ENCODE peak calls at places on chromosomes 13 and 19, in five cellular contexts. A is tibial artery; B is effector memory CD4-positive, alpha-beta T cell; Y is AG04450; L is NCI-H510A treated with DMSO at 0.1 percent for 48 hours. E is an unnamed sample.

GRCh38 chr13:104954210-104954609 is 1581.3 kb downstream of the EFNB2 start:
- DNase-seq in A (no peak), Y (no peak), B (no peak), L (no peak), E (no peak)

GRCh38 chr19:17504030-17504429 is 7.4 kb upstream of the PGLS start:
- DNase-seq in B (no peak), A (no peak), Y (no peak), L (no peak), E (no peak)

GRCh38 chr19:6564393-6564792 is 26.6 kb downstream of the CD70 start:
- DNase-seq in B (no peak), L (no peak), Y (no peak), A (no peak), E (no peak)

GRCh38 chr13:22736084-22736767 is 444.6 kb upstream of the SGCG start:
- DNase-seq in L (no peak), Y (no peak), B (no peak), A (no peak), E (no peak)

GRCh38 chr13:48532473-48533206 is at the start of gene RCBTB2:
- DNase-seq in B (peak), L (peak), Y (peak), A (peak), E (peak)

GRCh38 chr13:29702912-29703351 is 107.4 kb upstream of the SLC7A1 start:
- DNase-seq in L (no peak), A (peak), B (no peak), Y (peak), E (peak)

GRCh38 chr19:53980553-53981407 is 10.7 kb upstream of the CACNG6 start:
- DNase-seq in B (no peak), L (no peak), A (no peak), Y (no peak), E (peak)

GRCh38 chr13:24654741-24655140 is 25.5 kb upstream of the ATP12A start:
- DNase-seq in Y (no peak), A (no peak), B (no peak), L (no peak), E (no peak)

GRCh38 chr19:21835810-21836444 is at the start of gene ZNF43:
- DNase-seq in A (peak), Y (peak), B (peak), L (peak), E (peak)

GRCh38 chr19:54464624-54465266 is 1.2 kb upstream of the LENG9 start:
- DNase-seq in L (peak), Y (no peak), B (peak), A (peak), E (peak)

GRCh38 chr13:26502826-26503225 is 54.7 kb upstream of the WASF3 start:
- DNase-seq in Y (peak), L (no peak), B (no peak), A (peak), E (no peak)

GRCh38 chr13:79988573-79988972 is 352.4 kb downstream of the SPRY2 start:
- DNase-seq in A (no peak), B (no peak), L (no peak), Y (no peak), E (no peak)

GRCh38 chr19:3656747-3657394 is 30.3 kb upstream of the CACTIN start:
- DNase-seq in A (no peak), Y (no peak), L (no peak), B (no peak), E (no peak)

GRCh38 chr19:48258350-48258749 is 2.6 kb upstream of the CARD8 start:
- DNase-seq in Y (no peak), B (peak), A (no peak), L (no peak), E (no peak)

GRCh38 chr19:37718357-37718756 is 1.2 kb downstream of the ZNF607 start:
- DNase-seq in L (no peak), B (no peak), Y (no peak), A (no peak), E (no peak)

GRCh38 chr19:35063940-35064818 is 22.7 kb downstream of the HPN start:
- DNase-seq in Y (no peak), A (no peak), L (no peak), B (no peak), E (peak)

GRCh38 chr19:2266183-2266993 is 10.2 kb upstream of the JSRP1 start:
- DNase-seq in L (no peak), A (peak), B (no peak), Y (peak), E (no peak)

GRCh38 chr13:94056362-94056990 is 423.0 kb downstream of the DCT start:
- DNase-seq in Y (no peak), B (no peak), L (no peak), A (no peak), E (no peak)

GRCh38 chr19:18666784-18667183 is 16.7 kb upstream of the CRTC1 start:
- DNase-seq in L (no peak), Y (no peak), A (no peak), B (no peak), E (no peak)

GRCh38 chr19:58218899-58219298 is 9.8 kb upstream of the ZNF544 start:
- DNase-seq in A (no peak), L (no peak), B (no peak), Y (no peak), E (no peak)

GRCh38 chr19:15508035-15508710 is at the start of gene CYP4F22:
- DNase-seq in Y (no peak), B (no peak), L (no peak), A (no peak), E (no peak)

GRCh38 chr19:45884682-45885555 is 1.0 kb downstream of the IRF2BP1 start:
- DNase-seq in B (no peak), Y (no peak), A (no peak), L (no peak), E (no peak)

GRCh38 chr19:33998739-33999345 is 173.5 kb upstream of the LSM14A start:
- DNase-seq in Y (no peak), A (no peak), L (no peak), B (no peak), E (peak)

GRCh38 chr19:45824041-45824471 is 8.9 kb upstream of the RSPH6A start:
- DNase-seq in A (no peak), L (peak), Y (no peak), B (no peak), E (no peak)

GRCh38 chr13:111610077-111610476 is 289.6 kb downstream of the TEX29 start:
- DNase-seq in A (no peak), B (no peak), L (peak), Y (no peak), E (no peak)

GRCh38 chr13:80873589-80873988 is 532.7 kb upstream of the SPRY2 start:
- DNase-seq in B (no peak), Y (no peak), A (no peak), L (no peak), E (no peak)

GRCh38 chr19:50255115-50255514 is 51.7 kb downstream of the MYH14 start:
- DNase-seq in B (no peak), Y (no peak), L (no peak), A (no peak), E (no peak)

GRCh38 chr13:77290342-77290741 is 36.6 kb downstream of the MYCBP2 start:
- DNase-seq in L (no peak), A (no peak), Y (no peak), B (no peak), E (no peak)

GRCh38 chr13:44620057-44620456 is 43.9 kb upstream of the TSC22D1 start:
- DNase-seq in Y (no peak), A (no peak), B (no peak), L (no peak), E (peak)

GRCh38 chr13:69935043-69935442 is 172.6 kb upstream of the ATXN8OS start:
- DNase-seq in B (no peak), L (no peak), Y (no peak), A (no peak), E (peak)

GRCh38 chr13:54301085-54301484 is 1272.5 kb downstream of the OLFM4 start:
- DNase-seq in L (no peak), B (no peak), A (no peak), Y (no peak), E (no peak)

GRCh38 chr13:25927966-25928365 is 123.8 kb downstream of the SHISA2 start:
- DNase-seq in A (no peak), L (no peak), Y (no peak), B (no peak), E (no peak)

GRCh38 chr13:39446865-39447264 is 156.1 kb downstream of the LHFPL6 start:
- DNase-seq in A (no peak), Y (no peak), L (no peak), B (no peak), E (no peak)

GRCh38 chr13:78147905-78148304 is 229.3 kb upstream of the EDNRB start:
- DNase-seq in L (no peak), B (no peak), A (no peak), Y (peak), E (peak)

GRCh38 chr13:45325806-45326205 is 15.2 kb downstream of the TPT1 start:
- DNase-seq in L (no peak), Y (peak), A (peak), B (no peak), E (no peak)

GRCh38 chr19:50496189-50497029 is 14.6 kb downstream of the JOSD2 start:
- DNase-seq in Y (no peak), L (no peak), A (no peak), B (no peak), E (no peak)

GRCh38 chr13:32984857-32985626 is 31.2 kb upstream of the KL start:
- DNase-seq in Y (peak), B (no peak), L (peak), A (no peak), E (peak)

GRCh38 chr19:17522988-17523872 is 11.8 kb downstream of the PGLS start:
- DNase-seq in B (no peak), A (peak), Y (no peak), L (no peak), E (no peak)